ENCODE peak calls at places on chromosomes 6 and 20, in five cellular contexts. I is PC-3, M is ascending aorta, P is thoracic aorta, U is IMR-90. G is an unnamed sample.
A peak's percentile ranks its signal among the peaks of the same experiment; 100 is the strongest.

GRCh38 chr6:92915466-92915865 is 503.9 kb downstream of the EPHA7 start:
- DNase-seq in I (no peak), M (no peak), P (no peak), U (no peak), G (no peak)

GRCh38 chr20:23093613-23094012 is 7.5 kb upstream of the CD93 start:
- DNase-seq in I (no peak), M (no peak), P (no peak), U (no peak), G (no peak)

GRCh38 chr6:142412241-142412640 is 110.4 kb downstream of the ADGRG6 start:
- DNase-seq in I (no peak), M (no peak), P (no peak), U (no peak), G (peak; percentile 12)

GRCh38 chr20:25859649-25860530 is 163.2 kb upstream of the ZNF337 start:
- DNase-seq in I (peak; percentile 37), M (no peak), P (no peak), U (no peak), G (peak; percentile 35)

GRCh38 chr6:40950986-40951730 is 87.9 kb downstream of the UNC5CL start:
- DNase-seq in I (peak; percentile 71), M (no peak), P (no peak), U (peak; percentile 41), G (peak; percentile 61)

GRCh38 chr6:101392561-101393230 is 812 bp upstream of the GRIK2 start:
- DNase-seq in I (peak; percentile 7), M (no peak), P (no peak), U (no peak), G (no peak)

GRCh38 chr6:170155464-170156196 is 135.2 kb downstream of the DLL1 start:
- DNase-seq in I (no peak), M (no peak), P (no peak), U (no peak), G (no peak)

GRCh38 chr6:107114872-107115694 is at the start of gene BEND3:
- DNase-seq in I (peak; percentile 5), M (no peak), P (no peak), U (no peak), G (no peak)

GRCh38 chr6:139338845-139339244 is 35.6 kb downstream of the CITED2 start:
- DNase-seq in I (no peak), M (no peak), P (no peak), U (peak; percentile 58), G (peak; percentile 32)

GRCh38 chr6:130565696-130566095 is 199.9 kb downstream of the TMEM200A start:
- DNase-seq in I (no peak), M (no peak), P (no peak), U (no peak), G (no peak)

GRCh38 chr6:168905451-168906090 is 348.1 kb downstream of the THBS2 start:
- DNase-seq in I (no peak), M (no peak), P (no peak), U (no peak), G (no peak)

GRCh38 chr6:2038096-2038495 is 207.3 kb downstream of the GMDS start:
- DNase-seq in I (no peak), M (no peak), P (no peak), U (peak; percentile 37), G (peak; percentile 59)

GRCh38 chr6:40148882-40149573 is 214.8 kb upstream of the MOCS1 start:
- DNase-seq in I (no peak), M (no peak), P (no peak), U (no peak), G (no peak)

GRCh38 chr6:69732640-69733039 is 64.2 kb downstream of the LMBRD1 start:
- DNase-seq in I (peak; percentile 38), M (no peak), P (no peak), U (no peak), G (peak; percentile 8)

GRCh38 chr20:22430154-22430745 is 154.1 kb downstream of the FOXA2 start:
- DNase-seq in I (peak; percentile 89), M (no peak), P (no peak), U (no peak), G (no peak)

GRCh38 chr6:2035046-2035445 is 210.4 kb downstream of the GMDS start:
- DNase-seq in I (no peak), M (no peak), P (no peak), U (no peak), G (no peak)

GRCh38 chr6:159056003-159056402 is 11.2 kb upstream of the TAGAP start:
- DNase-seq in I (no peak), M (no peak), P (no peak), U (no peak), G (no peak)

GRCh38 chr6:155158044-155158843 is 105.6 kb upstream of the CLDN20 start:
- DNase-seq in I (peak; percentile 73), M (no peak), P (no peak), U (peak; percentile 13), G (peak; percentile 11)

GRCh38 chr20:34579936-34580587 is 21.5 kb downstream of the MAP1LC3A start:
- DNase-seq in I (peak; percentile 57), M (no peak), P (no peak), U (peak; percentile 34), G (peak; percentile 12)

GRCh38 chr20:49852522-49853055 is 40.0 kb downstream of the SLC9A8 start:
- DNase-seq in I (no peak), M (no peak), P (no peak), U (no peak), G (no peak)

GRCh38 chr6:158409451-158409850 is 97.2 kb downstream of the TULP4 start:
- DNase-seq in I (no peak), M (no peak), P (no peak), U (peak; percentile 75), G (peak; percentile 61)

GRCh38 chr20:57718490-57719009 is 8.7 kb upstream of the PMEPA1 start:
- DNase-seq in I (peak; percentile 100), M (peak; percentile 95), P (peak; percentile 93), U (peak; percentile 97), G (peak; percentile 98)

GRCh38 chr6:4133941-4134838 is 1.2 kb downstream of the ECI2 start:
- DNase-seq in I (peak; percentile 22), M (no peak), P (no peak), U (no peak), G (peak; percentile 24)

GRCh38 chr6:107819217-107819616 is 4.9 kb downstream of the SCML4 start:
- DNase-seq in I (no peak), M (no peak), P (no peak), U (no peak), G (no peak)

GRCh38 chr6:45571159-45571558 is 193.4 kb upstream of the SUPT3H start:
- DNase-seq in I (no peak), M (no peak), P (no peak), U (no peak), G (no peak)

GRCh38 chr6:45574885-45575284 is 197.2 kb upstream of the SUPT3H start:
- DNase-seq in I (no peak), M (no peak), P (no peak), U (no peak), G (no peak)

GRCh38 chr6:45574013-45574412 is 196.3 kb upstream of the SUPT3H start:
- DNase-seq in I (no peak), M (no peak), P (no peak), U (no peak), G (no peak)

GRCh38 chr6:45569210-45569945 is 191.6 kb upstream of the SUPT3H start:
- DNase-seq in I (no peak), M (no peak), P (no peak), U (no peak), G (no peak)

DNA sequence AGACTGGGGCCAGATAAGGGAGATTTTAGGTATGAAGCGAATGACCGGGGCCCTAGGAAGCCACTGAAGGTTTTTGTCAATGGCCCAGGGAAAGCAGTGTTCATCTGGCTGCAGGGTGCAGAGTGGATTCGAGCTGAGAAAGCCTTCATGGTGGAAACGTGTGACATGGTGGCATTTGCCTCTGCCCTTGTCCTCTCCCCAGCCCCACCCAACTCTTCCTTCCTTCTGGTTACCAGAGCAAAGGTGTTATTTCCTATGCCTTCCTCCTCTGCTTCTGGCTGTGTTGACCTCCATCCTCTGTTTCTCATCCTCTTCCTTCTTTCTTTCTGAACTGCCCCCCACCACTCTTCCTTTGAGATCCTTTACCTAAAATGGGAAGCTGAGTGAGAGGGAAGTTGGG is 195.1 kb upstream of the SUPT3H start:
- DNase-seq in I (no peak), M (no peak), P (no peak), U (no peak), G (no peak)
- H3K4me3 ChIP-seq in I (no peak overlapping the region), M (no peak overlapping the region), P (no peak overlapping the region), U (no peak overlapping the region), G (no peak overlapping the region)

GRCh38 chr6:76876922-76877553 is 586.3 kb downstream of the HTR1B start:
- DNase-seq in I (peak; percentile 76), M (no peak), P (no peak), U (peak; percentile 12), G (peak; percentile 38)
- TF ChIP-seq CTCF in I (peak; percentile 49), M (no peak), P (peak; percentile 26), U (peak; percentile 9), G (peak; percentile 37)

GRCh38 chr20:52847739-52848359 is 124.3 kb upstream of the TSHZ2 start:
- DNase-seq in I (no peak), M (no peak), P (no peak), U (no peak), G (no peak)
- H3K4me3 ChIP-seq in I (no peak overlapping the region), M (no peak overlapping the region), P (no peak overlapping the region), U (no peak overlapping the region), G (no peak overlapping the region)

DNA sequence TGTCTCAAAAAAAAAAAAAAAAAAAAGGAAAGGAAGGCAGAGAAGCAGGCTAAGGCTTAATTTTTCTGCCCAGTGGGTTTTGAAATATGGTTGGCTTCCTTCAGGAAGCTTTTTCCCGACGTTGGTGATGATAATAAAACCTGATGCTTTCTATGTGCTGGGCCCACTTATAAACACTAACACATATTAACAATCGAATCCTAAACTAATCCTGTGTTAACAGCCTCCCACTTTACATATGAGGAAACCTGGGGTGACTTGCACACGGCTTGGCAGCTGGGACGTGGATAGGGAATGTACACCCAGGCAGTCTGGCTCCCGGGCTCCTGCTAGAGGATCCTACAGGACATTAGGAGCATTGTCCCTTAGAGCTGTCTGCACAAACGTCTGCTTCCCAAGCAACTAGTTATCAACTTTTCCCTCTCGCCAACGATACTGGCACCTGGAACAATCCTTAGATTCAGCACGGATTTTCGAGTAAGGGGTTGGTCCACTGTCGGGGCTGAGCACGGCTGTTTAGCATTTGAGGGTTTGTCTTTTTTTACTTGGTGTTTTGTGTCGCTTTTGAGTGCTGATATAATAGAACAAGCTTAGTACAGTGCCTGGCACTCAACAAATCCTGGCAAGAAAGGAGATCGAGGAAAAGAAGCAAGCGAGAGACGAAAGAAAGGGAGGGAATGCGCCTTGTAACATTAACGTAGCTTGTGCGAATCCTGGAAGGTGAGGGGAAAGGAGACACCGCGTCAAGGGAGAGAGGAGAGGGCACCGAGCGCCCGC is 622 bp upstream of the KIZ start:
- DNase-seq in I (peak; percentile 62), M (no peak), P (no peak), U (peak; percentile 41), G (no peak)
- TF ChIP-seq CTCF in I (peak; percentile 37), M (no peak), P (no peak), U (no peak), G (no peak)

DNA sequence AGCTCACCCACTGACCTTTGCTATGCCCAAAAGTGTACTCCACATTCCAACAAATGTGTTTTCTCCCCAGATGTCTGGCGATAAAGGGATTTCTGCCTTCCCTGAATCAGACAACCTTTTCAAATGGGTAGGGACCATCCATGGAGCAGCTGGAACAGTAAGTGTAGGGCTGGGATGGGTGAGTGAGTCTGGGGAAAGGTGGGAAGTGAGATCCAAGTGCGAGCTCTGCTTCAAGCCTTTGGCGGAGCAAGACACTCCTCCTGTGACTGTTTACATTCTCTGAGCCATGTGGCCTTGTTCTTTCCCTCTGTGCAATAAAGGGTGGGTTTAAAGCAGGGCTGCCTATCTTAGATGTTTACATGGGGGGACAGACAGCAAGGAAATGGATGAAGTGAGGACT is 1.9 kb downstream of the UBE2C start:
- DNase-seq in I (no peak), M (no peak), P (no peak), U (peak; percentile 39), G (no peak)
- H3K4me3 ChIP-seq in I (peak overlapping the region; percentile 59), M (no peak overlapping the region), P (no peak overlapping the region), U (no peak overlapping the region), G (peak overlapping the region; percentile 83)